ENCODE peak calls at places on chromosomes 1 and 21, in nine cellular contexts. R, P, C, T, E, F, Z, X and U are unnamed samples.

GRCh38 chr1:156903328-156904091 is 10.0 kb downstream of the PEAR1 start:
- DNase-seq in R (no peak), P (no peak), C (no peak), T (no peak), E (no peak), F (no peak), Z (no peak), X (no peak), U (no peak)

GRCh38 chr1:97392701-97393100 is 528.1 kb downstream of the DPYD start:
- DNase-seq in R (no peak), P (no peak), C (no peak), T (no peak), E (no peak), F (no peak), Z (no peak), X (no peak), U (peak)

GRCh38 chr1:226034482-226034881 is 28.0 kb upstream of the H3-3A start:
- DNase-seq in R (no peak), P (peak), C (no peak), T (no peak), E (peak), F (peak), Z (no peak), X (no peak), U (peak)

GRCh38 chr1:58136502-58136901 is 410.0 kb downstream of the OMA1 start:
- DNase-seq in R (no peak), P (no peak), C (no peak), T (no peak), E (no peak), F (no peak), Z (no peak), X (no peak), U (no peak)

GRCh38 chr1:212609701-212610574 is 1.4 kb downstream of the ATF3 start:
- DNase-seq in R (no peak), P (no peak), C (no peak), T (no peak), E (no peak), F (no peak), Z (no peak), X (no peak), U (no peak)

GRCh38 chr1:33170351-33171274 is 11.2 kb downstream of the TRIM62 start:
- DNase-seq in R (no peak), P (no peak), C (no peak), T (no peak), E (peak), F (no peak), Z (no peak), X (no peak), U (no peak)

GRCh38 chr1:20359451-20360330 is 69.0 kb downstream of the VWA5B1 start:
- DNase-seq in R (no peak), P (no peak), C (no peak), T (no peak), E (no peak), F (no peak), Z (no peak), X (no peak), U (no peak)

GRCh38 chr1:151199860-151200581 is 1.7 kb downstream of the PIP5K1A start:
- DNase-seq in R (no peak), P (peak), C (peak), T (no peak), E (no peak), F (peak), Z (no peak), X (no peak), U (peak)

GRCh38 chr1:52917156-52917555 is 4.4 kb downstream of the ECHDC2 start:
- DNase-seq in R (no peak), P (no peak), C (no peak), T (no peak), E (no peak), F (no peak), Z (no peak), X (no peak), U (no peak)

GRCh38 chr1:204621391-204621790 is 64.1 kb downstream of the LRRN2 start:
- DNase-seq in R (no peak), P (no peak), C (no peak), T (no peak), E (no peak), F (no peak), Z (no peak), X (no peak), U (no peak)

GRCh38 chr1:36207339-36207738 is 16.9 kb upstream of the THRAP3 start:
- DNase-seq in R (peak), P (peak), C (no peak), T (no peak), E (peak), F (peak), Z (no peak), X (no peak), U (peak)

GRCh38 chr1:174768516-174768915 is 231.2 kb upstream of the CACYBP start:
- DNase-seq in R (no peak), P (no peak), C (no peak), T (no peak), E (no peak), F (no peak), Z (no peak), X (no peak), U (no peak)

GRCh38 chr1:77625250-77625649 is 57.2 kb downstream of the ZZZ3 start:
- DNase-seq in R (no peak), P (no peak), C (no peak), T (no peak), E (no peak), F (no peak), Z (no peak), X (no peak), U (no peak)

GRCh38 chr1:100708476-100709062 is 11.0 kb upstream of the VCAM1 start:
- DNase-seq in R (no peak), P (no peak), C (no peak), T (no peak), E (no peak), F (no peak), Z (no peak), X (no peak), U (peak)

GRCh38 chr1:4585216-4585615 is 69.2 kb upstream of the AJAP1 start:
- DNase-seq in R (no peak), P (no peak), C (no peak), T (no peak), E (no peak), F (no peak), Z (peak), X (peak), U (no peak)

GRCh38 chr21:26171310-26172100 is 935 bp upstream of the APP start:
- DNase-seq in R (no peak), P (no peak), C (no peak), T (no peak), E (peak), F (no peak), Z (no peak), X (no peak), U (no peak)

GRCh38 chr1:47696911-47697441 is 259.1 kb downstream of the FOXD2 start:
- DNase-seq in R (no peak), P (no peak), C (peak), T (no peak), E (no peak), F (no peak), Z (no peak), X (no peak), U (no peak)

GRCh38 chr1:245693941-245694340 is 539.2 kb downstream of the KIF26B start:
- DNase-seq in R (no peak), P (no peak), C (no peak), T (no peak), E (no peak), F (no peak), Z (no peak), X (no peak), U (no peak)

GRCh38 chr21:31514598-31514997 is 144.9 kb upstream of the SOD1 start:
- DNase-seq in R (no peak), P (no peak), C (peak), T (no peak), E (peak), F (no peak), Z (no peak), X (peak), U (peak)

GRCh38 chr1:241589524-241589923 is 50.6 kb downstream of the CHML start:
- DNase-seq in R (peak), P (no peak), C (no peak), T (no peak), E (no peak), F (no peak), Z (no peak), X (no peak), U (no peak)

GRCh38 chr1:44031051-44031899 is at the start of gene SLC6A9:
- DNase-seq in R (no peak), P (peak), C (peak), T (peak), E (no peak), F (peak), Z (peak), X (peak), U (peak)

GRCh38 chr1:116710326-116711060 is 43.0 kb upstream of the IGSF3 start:
- DNase-seq in R (no peak), P (no peak), C (no peak), T (no peak), E (no peak), F (no peak), Z (no peak), X (no peak), U (no peak)

GRCh38 chr1:230423261-230423660 is 2.9 kb downstream of the PGBD5 start:
- DNase-seq in R (no peak), P (no peak), C (no peak), T (no peak), E (no peak), F (no peak), Z (no peak), X (no peak), U (no peak)

GRCh38 chr1:232142403-232143314 is 487.3 kb downstream of the SIPA1L2 start:
- DNase-seq in R (no peak), P (peak), C (no peak), T (no peak), E (peak), F (peak), Z (no peak), X (no peak), U (peak)

GRCh38 chr1:26287033-26287711 is 7.3 kb downstream of the SH3BGRL3 start:
- DNase-seq in R (no peak), P (peak), C (no peak), T (peak), E (no peak), F (peak), Z (no peak), X (no peak), U (no peak)

GRCh38 chr21:21232320-21232719 is 234.1 kb downstream of the NCAM2 start:
- DNase-seq in R (no peak), P (peak), C (peak), T (no peak), E (peak), F (peak), Z (no peak), X (peak), U (peak)